ENCODE peak calls at places on chromosomes 12 and 14, in four cellular contexts. F is left colon, P is astrocyte of the cerebellum, W is DMS53. R is an unnamed sample.

GRCh38 chr12:64160021-64160717 is 61.9 kb downstream of the KICS2 start:
- DNase-seq in F (no peak), W (no peak), P (no peak), R (no peak)

GRCh38 chr12:96352161-96352835 is 47.9 kb downstream of the CDK17 start:
- DNase-seq in P (no peak), W (no peak), F (no peak), R (no peak)

GRCh38 chr12:62862259-62862881 is 72.6 kb downstream of the PPM1H start:
- DNase-seq in W (no peak), F (no peak), P (no peak), R (no peak)

GRCh38 chr12:133181238-133181959 is at the start of gene ZNF268:
- DNase-seq in F (peak; percentile 92), W (peak; percentile 98), P (peak; percentile 84), R (peak; percentile 96)

GRCh38 chr12:51941011-51941561 is 10.4 kb upstream of the ACVR1B start:
- DNase-seq in P (peak; percentile 34), W (no peak), F (no peak), R (no peak)

GRCh38 chr12:64746663-64747062 is 12.5 kb downstream of the GNS start:
- DNase-seq in F (no peak), P (no peak), W (peak; percentile 61), R (no peak)

GRCh38 chr12:102539651-102540553 is 59.5 kb upstream of the IGF1 start:
- DNase-seq in P (no peak), W (peak; percentile 23), F (no peak), R (no peak)

GRCh38 chr12:56029166-56029519 is 8.3 kb downstream of the IKZF4 start:
- DNase-seq in W (no peak), P (no peak), F (no peak), R (no peak)

GRCh38 chr14:72423957-72424356 is 469.9 kb downstream of the DPF3 start:
- DNase-seq in W (no peak), F (no peak), P (no peak), R (no peak)

GRCh38 chr14:100147181-100147631 is 12.2 kb downstream of the DEGS2 start:
- DNase-seq in F (peak; percentile 53), W (peak; percentile 6), P (no peak), R (no peak)

GRCh38 chr14:75200451-75200850 is 24.0 kb upstream of the TMED10 start:
- DNase-seq in W (peak; percentile 98), F (peak; percentile 94), P (no peak), R (peak; percentile 80)

R was measured in body of pancreas.